ENCODE peak calls at places on chromosomes 7 and 10, in seven cellular contexts. One of them, this sample, is unnamed. For H3K4me1, the result is how much of the 10 kb centered on the place peaks cover.

GRCh38 chr10:124357583-124357930 is 61.2 kb downstream of the OAT start:
- DNase-seq in pancreas: no peak
- DNase-seq in psoas muscle: peak
- DNase-seq in small intestine: no peak
- DNase-seq in neural progenitor cell: no peak
- DNase-seq in tibial nerve: no peak
- DNase-seq in adrenal gland: no peak
- DNase-seq in this sample: no peak

GRCh38 chr7:22972207-22972606 is 41.7 kb downstream of the HYCC1 start:
- DNase-seq in pancreas: no peak
- DNase-seq in psoas muscle: no peak
- DNase-seq in small intestine: no peak
- DNase-seq in neural progenitor cell: no peak
- DNase-seq in tibial nerve: no peak
- DNase-seq in adrenal gland: no peak
- DNase-seq in this sample: no peak

GRCh38 chr7:150489812-150490211 is 24.9 kb upstream of the GIMAP7 start:
- DNase-seq in pancreas: no peak
- DNase-seq in psoas muscle: no peak
- DNase-seq in small intestine: no peak
- DNase-seq in neural progenitor cell: no peak
- DNase-seq in tibial nerve: no peak
- DNase-seq in adrenal gland: no peak
- DNase-seq in this sample: no peak

GRCh38 chr7:111730476-111731300 is 168.4 kb upstream of the IMMP2L start:
- DNase-seq in pancreas: no peak
- DNase-seq in psoas muscle: no peak
- DNase-seq in small intestine: no peak
- DNase-seq in neural progenitor cell: peak
- DNase-seq in tibial nerve: no peak
- DNase-seq in adrenal gland: no peak
- DNase-seq in this sample: no peak

GRCh38 chr7:7438851-7439250 is 96.8 kb downstream of the COL28A1 start:
- DNase-seq in pancreas: no peak
- DNase-seq in psoas muscle: no peak
- DNase-seq in small intestine: no peak
- DNase-seq in neural progenitor cell: no peak
- DNase-seq in tibial nerve: no peak
- DNase-seq in adrenal gland: no peak
- DNase-seq in this sample: peak

GRCh38 chr10:109480836-109481235 is 442.5 kb downstream of the XPNPEP1 start:
- DNase-seq in pancreas: no peak
- DNase-seq in psoas muscle: no peak
- DNase-seq in small intestine: no peak
- DNase-seq in neural progenitor cell: no peak
- DNase-seq in tibial nerve: no peak
- DNase-seq in adrenal gland: no peak
- DNase-seq in this sample: no peak

GRCh38 chr7:45690762-45691150 is 116.6 kb downstream of the ADCY1 start:
- DNase-seq in pancreas: no peak
- DNase-seq in psoas muscle: no peak
- DNase-seq in small intestine: no peak
- DNase-seq in neural progenitor cell: no peak
- DNase-seq in tibial nerve: peak
- DNase-seq in adrenal gland: no peak
- DNase-seq in this sample: no peak

GRCh38 chr7:26779978-26780595 is 84.3 kb downstream of the SKAP2 start:
- DNase-seq in pancreas: no peak
- DNase-seq in psoas muscle: no peak
- DNase-seq in small intestine: no peak
- DNase-seq in neural progenitor cell: no peak
- DNase-seq in tibial nerve: no peak
- DNase-seq in adrenal gland: no peak
- DNase-seq in this sample: no peak

GRCh38 chr10:78656815-78657621 is 411.7 kb upstream of the ZMIZ1 start:
- DNase-seq in pancreas: no peak
- DNase-seq in psoas muscle: no peak
- DNase-seq in small intestine: peak
- DNase-seq in neural progenitor cell: peak
- DNase-seq in tibial nerve: no peak
- DNase-seq in adrenal gland: peak
- DNase-seq in this sample: no peak

GRCh38 chr7:106283831-106284515 is 810 bp downstream of the NAMPT start:
- DNase-seq in pancreas: peak
- DNase-seq in psoas muscle: peak
- DNase-seq in small intestine: peak
- DNase-seq in neural progenitor cell: no peak
- DNase-seq in tibial nerve: peak
- DNase-seq in adrenal gland: peak
- DNase-seq in this sample: peak

GRCh38 chr10:45442251-45442650 is 68.2 kb downstream of the ALOX5 start:
- DNase-seq in pancreas: no peak
- DNase-seq in psoas muscle: no peak
- DNase-seq in small intestine: no peak
- DNase-seq in neural progenitor cell: no peak
- DNase-seq in tibial nerve: no peak
- DNase-seq in adrenal gland: no peak
- DNase-seq in this sample: no peak

GRCh38 chr7:116592041-116592355 is 67.2 kb downstream of the CAV1 start:
- DNase-seq in pancreas: no peak
- DNase-seq in psoas muscle: no peak
- DNase-seq in small intestine: no peak
- DNase-seq in neural progenitor cell: no peak
- DNase-seq in tibial nerve: no peak
- DNase-seq in adrenal gland: no peak
- DNase-seq in this sample: no peak

GRCh38 chr10:71729023-71729649 is 9.6 kb upstream of the C10orf105 start:
- DNase-seq in pancreas: no peak
- DNase-seq in psoas muscle: peak
- DNase-seq in small intestine: peak
- DNase-seq in neural progenitor cell: no peak
- DNase-seq in tibial nerve: no peak
- DNase-seq in adrenal gland: peak
- DNase-seq in this sample: no peak

GRCh38 chr10:71728218-71728737 is 8.7 kb upstream of the C10orf105 start:
- DNase-seq in pancreas: no peak
- DNase-seq in psoas muscle: no peak
- DNase-seq in small intestine: no peak
- DNase-seq in neural progenitor cell: peak
- DNase-seq in tibial nerve: no peak
- DNase-seq in adrenal gland: no peak
- DNase-seq in this sample: peak

GRCh38 chr10:71734797-71735196 is 15.2 kb upstream of the C10orf105 start:
- DNase-seq in pancreas: no peak
- DNase-seq in psoas muscle: no peak
- DNase-seq in small intestine: no peak
- DNase-seq in neural progenitor cell: no peak
- DNase-seq in tibial nerve: no peak
- DNase-seq in adrenal gland: no peak
- DNase-seq in this sample: no peak

GRCh38 chr10:71735709-71736569 is 16.4 kb upstream of the C10orf105 start:
- DNase-seq in pancreas: no peak
- DNase-seq in psoas muscle: no peak
- DNase-seq in small intestine: peak
- DNase-seq in neural progenitor cell: no peak
- DNase-seq in tibial nerve: no peak
- DNase-seq in adrenal gland: peak
- DNase-seq in this sample: no peak

GRCh38 chr10:71731791-71732190 is 12.2 kb upstream of the C10orf105 start:
- DNase-seq in pancreas: no peak
- DNase-seq in psoas muscle: no peak
- DNase-seq in small intestine: no peak
- DNase-seq in neural progenitor cell: no peak
- DNase-seq in tibial nerve: no peak
- DNase-seq in adrenal gland: no peak
- DNase-seq in this sample: no peak
- H3K4me1 ChIP-seq in pancreas: under half
- H3K4me1 ChIP-seq in psoas muscle: under half
- H3K4me1 ChIP-seq in small intestine: under half
- H3K4me1 ChIP-seq in neural progenitor cell: under half
- H3K4me1 ChIP-seq in tibial nerve: under half
- H3K4me1 ChIP-seq in adrenal gland: under half
- H3K4me1 ChIP-seq in this sample: under half

DNA sequence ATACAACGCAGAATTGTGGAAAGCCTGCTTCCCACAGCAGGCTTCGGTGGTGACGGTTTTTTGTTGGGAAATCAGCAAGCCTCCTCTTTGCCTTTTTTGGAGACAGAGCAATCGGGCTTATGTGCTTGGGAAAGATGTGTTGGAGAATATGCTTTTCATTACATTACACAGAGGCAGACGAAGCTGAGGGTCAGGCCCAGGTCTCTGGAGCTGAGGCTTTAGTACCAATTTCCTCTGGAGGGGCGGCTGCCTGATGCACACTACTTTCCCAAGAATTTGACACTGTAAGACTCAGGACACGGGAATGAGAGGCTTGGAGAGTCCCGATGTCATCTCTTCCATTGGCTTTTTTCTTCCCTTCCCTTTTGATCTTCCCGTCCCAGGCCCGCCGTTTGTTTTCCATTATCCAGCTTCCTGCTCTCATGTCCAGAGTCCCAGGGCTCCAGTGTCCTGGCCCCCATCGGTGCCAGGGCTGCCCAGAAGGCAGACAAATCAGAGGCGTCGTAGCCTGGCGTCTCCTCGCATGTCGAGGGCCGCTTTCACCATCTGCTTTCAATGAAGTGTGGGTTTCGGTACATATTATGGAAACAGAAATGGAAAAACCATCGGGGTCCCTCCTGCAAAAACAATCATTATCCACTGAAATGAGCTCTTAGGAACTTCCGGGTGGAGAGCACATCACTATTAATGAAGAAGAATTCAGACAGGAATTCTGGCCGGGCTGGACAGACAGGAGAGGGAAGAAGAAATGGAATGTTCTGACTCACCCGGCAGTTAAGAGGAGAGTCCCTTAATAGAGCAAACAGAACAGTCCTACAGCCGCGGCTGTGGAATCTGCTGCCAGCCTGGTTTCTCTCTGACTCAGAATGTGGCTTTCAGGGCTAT is 123.0 kb upstream of the JCAD start:
- DNase-seq in pancreas: no peak
- DNase-seq in psoas muscle: no peak
- DNase-seq in small intestine: no peak
- DNase-seq in neural progenitor cell: no peak
- DNase-seq in tibial nerve: peak
- DNase-seq in adrenal gland: no peak
- DNase-seq in this sample: peak
- H3K27ac ChIP-seq in pancreas: peak
- H3K27ac ChIP-seq in psoas muscle: peak
- H3K27ac ChIP-seq in small intestine: no peak
- H3K27ac ChIP-seq in neural progenitor cell: no peak
- H3K27ac ChIP-seq in tibial nerve: no peak
- H3K27ac ChIP-seq in adrenal gland: no peak
- H3K27ac ChIP-seq in this sample: peak

GRCh38 chr10:130140425-130140824 is 4.2 kb downstream of the GLRX3 start:
- DNase-seq in pancreas: no peak
- DNase-seq in psoas muscle: no peak
- DNase-seq in small intestine: no peak
- DNase-seq in neural progenitor cell: no peak
- DNase-seq in tibial nerve: no peak
- DNase-seq in adrenal gland: no peak
- DNase-seq in this sample: no peak

GRCh38 chr10:130141460-130141859 is 5.3 kb downstream of the GLRX3 start:
- DNase-seq in pancreas: no peak
- DNase-seq in psoas muscle: no peak
- DNase-seq in small intestine: no peak
- DNase-seq in neural progenitor cell: no peak
- DNase-seq in tibial nerve: no peak
- DNase-seq in adrenal gland: no peak
- DNase-seq in this sample: no peak

GRCh38 chr10:130138479-130138866 is 2.3 kb downstream of the GLRX3 start:
- DNase-seq in pancreas: no peak
- DNase-seq in psoas muscle: no peak
- DNase-seq in small intestine: peak
- DNase-seq in neural progenitor cell: no peak
- DNase-seq in tibial nerve: no peak
- DNase-seq in adrenal gland: peak
- DNase-seq in this sample: peak

GRCh38 chr10:130141038-130141437 is 4.8 kb downstream of the GLRX3 start:
- DNase-seq in pancreas: no peak
- DNase-seq in psoas muscle: no peak
- DNase-seq in small intestine: no peak
- DNase-seq in neural progenitor cell: no peak
- DNase-seq in tibial nerve: no peak
- DNase-seq in adrenal gland: no peak
- DNase-seq in this sample: no peak

GRCh38 chr10:130141878-130142277 is 5.7 kb downstream of the GLRX3 start:
- DNase-seq in pancreas: no peak
- DNase-seq in psoas muscle: no peak
- DNase-seq in small intestine: no peak
- DNase-seq in neural progenitor cell: no peak
- DNase-seq in tibial nerve: no peak
- DNase-seq in adrenal gland: no peak
- DNase-seq in this sample: no peak
- H3K4me3 ChIP-seq in pancreas: no peak
- H3K4me3 ChIP-seq in psoas muscle: no peak
- H3K4me3 ChIP-seq in small intestine: no peak
- H3K4me3 ChIP-seq in neural progenitor cell: no peak
- H3K4me3 ChIP-seq in tibial nerve: no peak
- H3K4me3 ChIP-seq in adrenal gland: no peak
- H3K4me3 ChIP-seq in this sample: no peak

GRCh38 chr7:95674101-95674500 is 77.8 kb upstream of the PDK4 start:
- DNase-seq in pancreas: no peak
- DNase-seq in psoas muscle: no peak
- DNase-seq in small intestine: no peak
- DNase-seq in neural progenitor cell: no peak
- DNase-seq in tibial nerve: no peak
- DNase-seq in adrenal gland: no peak
- DNase-seq in this sample: no peak

GRCh38 chr7:95675016-95675415 is 78.7 kb upstream of the PDK4 start:
- DNase-seq in pancreas: no peak
- DNase-seq in psoas muscle: no peak
- DNase-seq in small intestine: no peak
- DNase-seq in neural progenitor cell: no peak
- DNase-seq in tibial nerve: no peak
- DNase-seq in adrenal gland: no peak
- DNase-seq in this sample: no peak

GRCh38 chr7:95668504-95669018 is 72.2 kb upstream of the PDK4 start:
- DNase-seq in pancreas: no peak
- DNase-seq in psoas muscle: no peak
- DNase-seq in small intestine: peak
- DNase-seq in neural progenitor cell: no peak
- DNase-seq in tibial nerve: no peak
- DNase-seq in adrenal gland: no peak
- DNase-seq in this sample: no peak

GRCh38 chr7:95672434-95672833 is 76.1 kb upstream of the PDK4 start:
- DNase-seq in pancreas: no peak
- DNase-seq in psoas muscle: no peak
- DNase-seq in small intestine: no peak
- DNase-seq in neural progenitor cell: no peak
- DNase-seq in tibial nerve: no peak
- DNase-seq in adrenal gland: no peak
- DNase-seq in this sample: no peak

DNA sequence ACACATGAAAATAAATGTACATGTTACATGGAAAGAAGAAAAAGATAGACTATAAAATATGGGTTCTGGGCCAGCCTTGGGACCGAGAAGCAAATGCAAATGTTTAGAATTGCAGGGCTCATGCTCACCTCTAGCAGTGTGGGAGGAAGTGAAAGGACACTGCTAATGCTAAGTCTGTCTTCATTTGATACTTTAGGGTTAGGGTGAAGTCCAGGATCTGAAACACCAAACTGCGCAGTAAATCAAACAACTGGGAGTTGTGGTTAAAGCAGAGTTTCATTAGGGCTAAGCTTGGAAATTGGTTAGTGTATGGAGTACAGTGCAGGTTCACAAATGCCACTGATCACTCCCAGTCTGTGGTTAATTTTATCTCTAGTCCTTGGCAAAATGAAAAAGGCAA is 73.2 kb upstream of the PDK4 start:
- DNase-seq in pancreas: no peak
- DNase-seq in psoas muscle: no peak
- DNase-seq in small intestine: peak
- DNase-seq in neural progenitor cell: no peak
- DNase-seq in tibial nerve: no peak
- DNase-seq in adrenal gland: no peak
- DNase-seq in this sample: no peak
- H3K4me1 ChIP-seq in pancreas: under half
- H3K4me1 ChIP-seq in psoas muscle: under half
- H3K4me1 ChIP-seq in small intestine: under half
- H3K4me1 ChIP-seq in neural progenitor cell: under half
- H3K4me1 ChIP-seq in tibial nerve: under half
- H3K4me1 ChIP-seq in adrenal gland: under half
- H3K4me1 ChIP-seq in this sample: under half

This sample was measured in osteoblast.